ENCODE peak calls at places on chromosomes 2 and 18, in four cellular contexts. U is H1, K is H9, L is IMR-90. B is an unnamed sample.

GRCh38 chr2:36371963-36372391 is 16.4 kb downstream of the CRIM1 start:
- DNase-seq in U (no peak), K (no peak), L (peak), B (peak)

GRCh38 chr2:26648516-26648915 is 7.3 kb upstream of the CIB4 start:
- DNase-seq in U (no peak), K (no peak), L (no peak), B (no peak)

GRCh38 chr2:202056611-202057010 is 16.4 kb upstream of the KIAA2012 start:
- DNase-seq in U (no peak), K (no peak), L (peak), B (no peak)

GRCh38 chr2:110143982-110144381 is 28.4 kb upstream of the MALL start:
- DNase-seq in U (no peak), K (no peak), L (no peak), B (no peak)

GRCh38 chr2:171159326-171160118 is 1.2 kb downstream of the TLK1 start:
- DNase-seq in U (no peak), K (peak), L (peak), B (peak)

GRCh38 chr2:74001121-74001520 is 16.4 kb downstream of the TET3 start:
- DNase-seq in U (no peak), K (no peak), L (peak), B (no peak)

GRCh38 chr2:65231892-65232477 is 4.4 kb downstream of the ACTR2 start:
- DNase-seq in U (no peak), K (no peak), L (peak), B (peak)

GRCh38 chr2:232537079-232537478 is 2.4 kb upstream of the CHRNG start:
- DNase-seq in U (no peak), K (peak), L (no peak), B (peak)

GRCh38 chr2:215465246-215465645 is 29.4 kb upstream of the FN1 start:
- DNase-seq in U (no peak), K (no peak), L (peak), B (peak)

GRCh38 chr18:79400091-79400590 is 4.4 kb downstream of the NFATC1 start:
- DNase-seq in U (no peak), K (no peak), L (no peak), B (no peak)

GRCh38 chr18:63559567-63560491 is 17.7 kb downstream of the SERPINB12 start:
- DNase-seq in U (no peak), K (no peak), L (no peak), B (no peak)

GRCh38 chr18:63624863-63625262 is 19.2 kb downstream of the SERPINB4 start:
- DNase-seq in U (no peak), K (no peak), L (no peak), B (no peak)

GRCh38 chr2:186780701-186781316 is 68.2 kb downstream of the ZSWIM2 start:
- DNase-seq in U (peak), K (peak), L (peak), B (peak)

GRCh38 chr2:118269408-118270051 is 181.3 kb downstream of the INSIG2 start:
- DNase-seq in U (no peak), K (no peak), L (no peak), B (peak)

GRCh38 chr2:182248362-182248761 is 178.5 kb downstream of the PDE1A start:
- DNase-seq in U (no peak), K (no peak), L (no peak), B (no peak)

DNA sequence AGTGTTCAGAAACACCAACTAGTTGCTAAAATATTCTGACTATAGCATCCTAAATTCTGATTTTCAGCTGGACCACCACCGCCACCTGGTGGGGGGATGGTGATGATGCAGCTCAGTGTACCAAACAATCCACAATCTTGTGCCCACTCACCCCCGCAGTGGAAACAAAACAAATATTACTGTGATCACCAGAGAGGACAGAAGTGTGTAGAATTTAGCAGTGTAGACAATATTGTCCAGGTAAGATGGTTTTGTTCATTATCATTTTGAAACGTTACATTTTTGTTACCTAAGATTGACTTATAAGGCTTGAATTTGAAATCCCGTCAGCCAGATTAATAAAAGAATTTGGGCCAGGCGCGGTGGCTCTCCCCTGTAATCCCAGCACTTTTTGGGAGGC is 31.7 kb upstream of the UBXN4 start:
- DNase-seq in U (no peak), K (no peak), L (peak), B (peak)
- H4K5ac ChIP-seq in U (no peak), K (no peak), L (no peak), B (no peak)

GRCh38 chr2:112149194-112149593 is 11.0 kb downstream of the FBLN7 start:
- DNase-seq in U (no peak), K (no peak), L (no peak), B (no peak)
- H4K5ac ChIP-seq in U (no peak), K (no peak), L (no peak), B (no peak)

DNA sequence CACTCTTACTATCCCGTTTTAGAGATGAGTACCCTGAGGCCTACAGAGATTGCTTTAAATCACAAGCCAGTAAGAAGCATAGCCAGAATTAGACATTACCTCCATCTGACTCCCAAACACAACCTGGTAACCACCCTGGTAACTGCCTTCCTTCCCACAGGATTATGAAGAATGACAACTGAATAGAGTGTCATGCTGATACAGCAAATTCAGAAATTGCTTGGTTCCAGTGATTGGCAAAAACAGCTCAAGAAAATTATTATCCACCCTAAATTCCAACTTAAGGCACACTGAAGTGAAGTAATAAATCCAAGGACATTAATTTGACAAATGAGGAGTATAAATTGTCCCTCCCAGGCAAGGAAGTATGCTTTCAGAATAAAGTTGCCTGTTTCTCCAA is 195.8 kb upstream of the RBMS1 start:
- DNase-seq in U (no peak), K (no peak), L (no peak), B (no peak)
- H4K5ac ChIP-seq in U (no peak), K (no peak), L (no peak), B (no peak)

GRCh38 chr2:123916512-123916911 is 108.6 kb upstream of the CNTNAP5 start:
- DNase-seq in U (no peak), K (no peak), L (no peak), B (no peak)
- H4K5ac ChIP-seq in U (no peak), K (no peak), L (no peak), B (no peak)

DNA sequence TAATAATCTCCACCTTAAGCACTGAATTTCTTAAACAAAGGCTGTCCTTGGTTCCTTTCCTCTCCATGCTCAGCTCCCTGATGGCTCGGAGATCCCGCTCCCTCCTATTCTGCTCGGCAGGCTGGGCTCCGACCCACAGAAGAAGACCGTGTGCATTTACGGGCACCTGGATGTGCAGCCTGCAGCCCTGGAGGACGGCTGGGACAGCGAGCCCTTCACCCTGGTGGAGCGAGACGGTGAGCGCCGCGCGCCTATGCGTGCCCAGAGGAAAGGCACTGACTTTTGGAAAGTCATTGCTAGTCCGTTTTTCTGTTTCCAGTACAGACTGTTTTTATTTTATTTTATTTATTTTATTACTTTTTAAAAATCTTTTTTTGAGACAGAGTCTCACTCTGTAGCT is 9.6 kb downstream of the CNDP2 start:
- DNase-seq in U (no peak), K (no peak), L (no peak), B (no peak)
- H4K5ac ChIP-seq in U (no peak), K (no peak), L (no peak), B (no peak)